ENCODE peak calls at places on chromosomes 4 and X, in seven cellular contexts. Y is Daoy; Q is bronchial epithelial cell; D is stimulated activated CD4-positive, alpha-beta T cell treated with anti-CD3 and anti-CD28 coated beads, Interleukin-15, amount 100 ng/mL, for 24 hours; E is DMS153; T is body of pancreas; W is NCI-H2081. N is an unnamed sample.

GRCh38 chrX:331145-331771 is 12.7 kb upstream of the GTPBP6 start:
- DNase-seq in Q (no peak), D (no peak), Y (peak; percentile 34), E (no peak), W (no peak), T (no peak), N (no peak)

GRCh38 chrX:3788494-3789233 is 75.2 kb upstream of the PRKX start:
- DNase-seq in Q (no peak), T (no peak), E (no peak), Y (no peak), D (no peak), W (no peak), N (peak; percentile 44)

GRCh38 chr4:6391852-6392188 is 80.6 kb downstream of the PPP2R2C start:
- DNase-seq in E (no peak), Y (peak; percentile 23), D (no peak), Q (peak; percentile 89), W (no peak), T (no peak), N (no peak)

GRCh38 chrX:69221239-69222102 is 56.2 kb upstream of the PJA1 start:
- DNase-seq in T (no peak), Q (no peak), W (no peak), D (no peak), Y (no peak), E (no peak), N (no peak)

GRCh38 chr4:148955926-148956325 is 513.7 kb upstream of the NR3C2 start:
- DNase-seq in Y (no peak), Q (peak; percentile 40), T (no peak), E (no peak), D (no peak), W (no peak), N (no peak)

GRCh38 chrX:150649096-150649870 is 43.9 kb upstream of the MTMR1 start:
- DNase-seq in Y (no peak), E (no peak), T (no peak), W (no peak), D (no peak), Q (peak; percentile 32), N (no peak)

GRCh38 chr4:6529021-6529420 is 46.0 kb upstream of the MAN2B2 start:
- DNase-seq in Q (no peak), E (no peak), W (no peak), Y (no peak), D (no peak), T (no peak), N (no peak)

GRCh38 chr4:136012250-136012649 is 1520.0 kb downstream of the PCDH18 start:
- DNase-seq in W (no peak), E (no peak), Y (no peak), D (no peak), T (no peak), Q (no peak), N (no peak)

GRCh38 chr4:58590714-58591113 is 1480.5 kb upstream of the IGFBP7 start:
- DNase-seq in Y (no peak), D (no peak), T (no peak), E (no peak), W (no peak), Q (peak; percentile 33), N (no peak)

GRCh38 chr4:151439320-151439719 is 30.3 kb downstream of the FHIP1A start:
- DNase-seq in D (no peak), Q (no peak), T (no peak), W (no peak), Y (no peak), E (no peak), N (no peak)

GRCh38 chr4:112099701-112100289 is 45.5 kb upstream of the FAM241A start:
- DNase-seq in T (no peak), Y (no peak), Q (peak; percentile 71), E (peak; percentile 78), W (peak; percentile 40), D (no peak), N (peak; percentile 34)

GRCh38 chr4:76897522-76898384 is at the start of gene SOWAHB:
- DNase-seq in T (peak; percentile 91), Q (peak; percentile 59), W (peak; percentile 51), D (peak; percentile 41), E (peak; percentile 88), Y (no peak), N (peak; percentile 5)

GRCh38 chrX:37348237-37349130 is 680 bp upstream of the PRRG1 start:
- DNase-seq in E (no peak), W (no peak), Q (no peak), Y (no peak), D (no peak), T (no peak), N (no peak)

GRCh38 chrX:92209936-92210335 is 430.8 kb downstream of the PCDH11X start:
- DNase-seq in Q (no peak), E (no peak), W (no peak), D (no peak), T (no peak), Y (no peak), N (no peak)

GRCh38 chrX:150421816-150422215 is 58.7 kb downstream of the MAMLD1 start:
- DNase-seq in Q (no peak), T (no peak), D (no peak), W (no peak), E (no peak), Y (no peak), N (no peak)

GRCh38 chr4:109368661-109369060 is 65.0 kb upstream of the SEC24B start:
- DNase-seq in E (no peak), T (no peak), W (no peak), Y (no peak), Q (no peak), D (no peak), N (no peak)

GRCh38 chr4:139227729-139228404 is 50.8 kb upstream of the ELF2 start:
- DNase-seq in W (no peak), Y (no peak), E (no peak), D (no peak), Q (no peak), T (no peak), N (no peak)

GRCh38 chr4:123444298-123444731 is 47.7 kb downstream of the SPRY1 start:
- DNase-seq in D (peak; percentile 38), E (no peak), Y (no peak), W (no peak), T (no peak), Q (no peak), N (peak; percentile 32)

GRCh38 chr4:98938386-98938785 is 9.5 kb upstream of the EIF4E start:
- DNase-seq in D (no peak), T (no peak), Y (peak; percentile 9), Q (peak; percentile 55), E (no peak), W (no peak), N (no peak)

GRCh38 chrX:80216086-80216485 is 201.5 kb downstream of the TBX22 start:
- DNase-seq in Q (peak; percentile 87), E (no peak), Y (peak; percentile 25), D (no peak), T (no peak), W (no peak), N (no peak)

GRCh38 chr4:7526491-7526890 is 91.8 kb upstream of the PSAPL1 start:
- DNase-seq in W (no peak), Y (no peak), E (no peak), Q (no peak), T (no peak), D (no peak), N (no peak)

GRCh38 chr4:13527983-13528822 is 16.1 kb downstream of the NKX3-2 start:
- DNase-seq in D (no peak), W (no peak), Q (peak; percentile 55), T (no peak), Y (no peak), E (no peak), N (peak; percentile 34)

GRCh38 chr4:7301126-7301785 is 108.9 kb downstream of the SORCS2 start:
- DNase-seq in T (no peak), W (no peak), E (no peak), Y (no peak), Q (no peak), D (no peak), N (no peak)

GRCh38 chr4:171378323-171378722 is 434.9 kb upstream of the GALNTL6 start:
- DNase-seq in Q (peak; percentile 1), Y (no peak), T (no peak), W (no peak), D (no peak), E (no peak), N (no peak)

GRCh38 chr4:1058198-1058996 is 47.0 kb downstream of the FGFRL1 start:
- DNase-seq in W (no peak), Q (peak; percentile 41), Y (no peak), E (no peak), T (no peak), D (no peak), N (no peak)

GRCh38 chr4:107392951-107393350 is 327.1 kb downstream of the PAPSS1 start:
- DNase-seq in T (no peak), Y (peak; percentile 2), Q (peak; percentile 3), E (no peak), W (no peak), D (no peak), N (no peak)

GRCh38 chr4:41692717-41693345 is 55.7 kb downstream of the PHOX2B start:
- DNase-seq in W (peak; percentile 75), Y (peak; percentile 57), Q (peak; percentile 44), T (peak; percentile 62), D (peak; percentile 54), E (no peak), N (no peak)